ENCODE peak calls at places on chromosomes 5 and 9, in eight cellular contexts. K is pancreas, V is left lung, U is spleen, B is RWPE2, A is fibroblast of lung, T is IMR-90, N is endothelial cell of umbilical vein. Q is an unnamed sample.

GRCh38 chr5:173457482-173457881 is 129.3 kb upstream of the STC2 start:
- DNase-seq in K (no peak), V (no peak), U (no peak), B (no peak), A (no peak), T (no peak), N (no peak), Q (no peak)

GRCh38 chr9:99011161-99011709 is 67.5 kb downstream of the COL15A1 start:
- DNase-seq in K (no peak), V (no peak), U (no peak), B (no peak), A (peak; percentile 49), T (peak; percentile 48), N (no peak), Q (no peak)

GRCh38 chr5:147216552-147217154 is 18.2 kb upstream of the STK32A start:
- DNase-seq in K (no peak), V (no peak), U (no peak), B (no peak), A (peak; percentile 16), T (no peak), N (no peak), Q (no peak)

GRCh38 chr5:58481066-58481676 is 10.1 kb upstream of the GAPT start:
- DNase-seq in K (no peak), V (no peak), U (no peak), B (no peak), A (no peak), T (no peak), N (no peak), Q (no peak)

GRCh38 chr5:139061274-139061673 is 136.9 kb downstream of the SIL1 start:
- DNase-seq in K (peak; percentile 56), V (no peak), U (no peak), B (no peak), A (peak; percentile 42), T (peak; percentile 64), N (peak; percentile 48), Q (peak; percentile 45)

GRCh38 chr5:67942451-67942830 is 273.1 kb upstream of the PIK3R1 start:
- DNase-seq in K (no peak), V (no peak), U (no peak), B (no peak), A (no peak), T (no peak), N (no peak), Q (no peak)

GRCh38 chr5:154084255-154084654 is 45.5 kb downstream of the MFAP3 start:
- DNase-seq in K (no peak), V (no peak), U (no peak), B (no peak), A (no peak), T (no peak), N (no peak), Q (no peak)

GRCh38 chr9:133127340-133127981 is 6.4 kb upstream of the RALGDS start:
- DNase-seq in K (peak; percentile 90), V (peak; percentile 82), U (no peak), B (no peak), A (no peak), T (no peak), N (no peak), Q (peak; percentile 65)

GRCh38 chr9:21589344-21590056 is 107.4 kb upstream of the IFNE start:
- DNase-seq in K (no peak), V (no peak), U (no peak), B (no peak), A (no peak), T (no peak), N (no peak), Q (no peak)

GRCh38 chr5:140342287-140342686 is 4.1 kb downstream of the HBEGF start:
- DNase-seq in K (no peak), V (no peak), U (peak; percentile 72), B (no peak), A (no peak), T (no peak), N (no peak), Q (no peak)

GRCh38 chr5:132751444-132751843 is 4.2 kb downstream of the CCNI2 start:
- DNase-seq in K (no peak), V (no peak), U (no peak), B (no peak), A (peak; percentile 77), T (peak; percentile 69), N (no peak), Q (no peak)

GRCh38 chr5:18761801-18762200 is 1127.5 kb downstream of the TAF11L14 start:
- DNase-seq in K (no peak), V (no peak), U (no peak), B (no peak), A (no peak), T (no peak), N (no peak), Q (no peak)

GRCh38 chr5:74767579-74767913 is 497 bp downstream of the NSA2 start:
- DNase-seq in K (no peak), V (no peak), U (no peak), B (no peak), A (peak; percentile 59), T (peak; percentile 42), N (no peak), Q (no peak)

GRCh38 chr9:69107801-69108200 is 66.3 kb upstream of the TJP2 start:
- DNase-seq in K (no peak), V (no peak), U (no peak), B (no peak), A (peak; percentile 57), T (no peak), N (no peak), Q (no peak)

GRCh38 chr5:40217509-40217908 is 462.2 kb upstream of the PTGER4 start:
- DNase-seq in K (no peak), V (no peak), U (no peak), B (no peak), A (no peak), T (no peak), N (no peak), Q (no peak)

GRCh38 chr9:107123389-107123788 is 159.7 kb upstream of the RAD23B start:
- DNase-seq in K (no peak), V (no peak), U (no peak), B (no peak), A (no peak), T (no peak), N (no peak), Q (no peak)

GRCh38 chr5:124697482-124697881 is 49.0 kb downstream of the ZNF608 start:
- DNase-seq in K (no peak), V (no peak), U (no peak), B (no peak), A (no peak), T (no peak), N (no peak), Q (no peak)
- H3K4me1 ChIP-seq in K (peaks cover 10% of the 10 kb centered on the region), V (peaks cover 30% of the 10 kb centered on the region), U (no peaks in the 10 kb centered on the region), B (no peaks in the 10 kb centered on the region), A (peaks cover 25% of the 10 kb centered on the region), T (peaks cover 4% of the 10 kb centered on the region), N (no peaks in the 10 kb centered on the region), Q (no peaks in the 10 kb centered on the region)

GRCh38 chr9:132007371-132007701 is 72.3 kb downstream of the MED27 start:
- DNase-seq in K (no peak), V (no peak), U (no peak), B (no peak), A (no peak), T (no peak), N (no peak), Q (no peak)
- H3K27ac ChIP-seq in K (no peak overlapping the region), V (no peak overlapping the region), U (no peak overlapping the region), B (peak overlapping the region; percentile 65), A (no peak overlapping the region), T (no peak overlapping the region), N (no peak overlapping the region), Q (no peak overlapping the region)

GRCh38 chr9:113580041-113580953 is 116.8 kb downstream of the RGS3 start:
- DNase-seq in K (peak; percentile 95), V (peak; percentile 98), U (peak; percentile 97), B (no peak), A (no peak), T (peak; percentile 35), N (peak; percentile 70), Q (peak; percentile 34)

GRCh38 chr9:113578279-113578865 is 114.8 kb downstream of the RGS3 start:
- DNase-seq in K (no peak), V (peak; percentile 49), U (peak; percentile 82), B (no peak), A (no peak), T (no peak), N (no peak), Q (no peak)

GRCh38 chr9:113580954-113581311 is 117.4 kb downstream of the RGS3 start:
- DNase-seq in K (no peak), V (no peak), U (no peak), B (no peak), A (no peak), T (no peak), N (no peak), Q (no peak)

GRCh38 chr9:113578877-113579269 is 115.3 kb downstream of the RGS3 start:
- DNase-seq in K (no peak), V (peak; percentile 91), U (peak; percentile 96), B (peak; percentile 86), A (peak; percentile 88), T (peak; percentile 97), N (peak; percentile 49), Q (no peak)

DNA sequence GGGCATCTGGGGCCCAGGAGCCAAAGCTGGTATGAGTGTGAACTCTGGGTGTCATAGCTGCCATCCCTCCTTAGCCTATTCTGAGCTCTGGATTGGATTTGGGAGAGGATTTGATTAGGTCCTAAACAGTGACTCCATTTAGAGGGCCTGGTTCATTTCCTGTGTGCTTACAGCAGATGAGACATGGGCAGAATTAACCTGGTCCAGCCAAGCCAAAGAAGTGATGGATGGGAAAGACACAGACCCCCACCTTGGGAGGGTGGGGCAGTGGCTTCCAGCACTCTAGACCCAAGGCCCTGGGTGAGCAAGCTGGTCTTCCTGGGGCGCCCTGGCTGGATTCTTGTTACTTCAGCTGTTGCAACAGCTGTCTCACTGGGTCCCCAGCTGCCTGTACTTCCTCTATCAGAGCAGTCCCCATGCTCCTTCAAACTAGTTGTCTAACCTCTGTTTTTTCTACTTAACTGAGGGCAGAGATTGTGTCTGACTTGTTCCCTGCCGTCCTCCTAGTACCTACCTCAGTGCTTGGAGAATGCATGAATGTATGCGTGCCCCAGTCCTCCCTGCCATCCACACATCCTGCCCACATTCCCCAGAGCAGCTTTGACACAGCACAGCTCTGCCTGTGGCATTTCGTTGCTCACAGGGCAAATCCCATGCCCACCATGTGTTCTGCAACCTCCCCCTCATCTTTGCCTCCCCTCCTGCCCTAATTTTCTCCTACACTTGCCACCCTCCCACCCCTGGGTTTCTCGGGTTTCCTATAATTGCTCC is 115.9 kb downstream of the RGS3 start:
- DNase-seq in K (no peak), V (peak; percentile 87), U (peak; percentile 93), B (no peak), A (no peak), T (peak; percentile 60), N (no peak), Q (no peak)
- H3K4me1 ChIP-seq in K (peaks cover 47% of the 10 kb centered on the region), V (peaks cover 41% of the 10 kb centered on the region), U (peaks cover 59% of the 10 kb centered on the region), B (peaks cover 63% of the 10 kb centered on the region), A (peaks cover 40% of the 10 kb centered on the region), T (peaks cover 42% of the 10 kb centered on the region), N (peaks cover 48% of the 10 kb centered on the region), Q (peaks cover 8% of the 10 kb centered on the region)

DNA sequence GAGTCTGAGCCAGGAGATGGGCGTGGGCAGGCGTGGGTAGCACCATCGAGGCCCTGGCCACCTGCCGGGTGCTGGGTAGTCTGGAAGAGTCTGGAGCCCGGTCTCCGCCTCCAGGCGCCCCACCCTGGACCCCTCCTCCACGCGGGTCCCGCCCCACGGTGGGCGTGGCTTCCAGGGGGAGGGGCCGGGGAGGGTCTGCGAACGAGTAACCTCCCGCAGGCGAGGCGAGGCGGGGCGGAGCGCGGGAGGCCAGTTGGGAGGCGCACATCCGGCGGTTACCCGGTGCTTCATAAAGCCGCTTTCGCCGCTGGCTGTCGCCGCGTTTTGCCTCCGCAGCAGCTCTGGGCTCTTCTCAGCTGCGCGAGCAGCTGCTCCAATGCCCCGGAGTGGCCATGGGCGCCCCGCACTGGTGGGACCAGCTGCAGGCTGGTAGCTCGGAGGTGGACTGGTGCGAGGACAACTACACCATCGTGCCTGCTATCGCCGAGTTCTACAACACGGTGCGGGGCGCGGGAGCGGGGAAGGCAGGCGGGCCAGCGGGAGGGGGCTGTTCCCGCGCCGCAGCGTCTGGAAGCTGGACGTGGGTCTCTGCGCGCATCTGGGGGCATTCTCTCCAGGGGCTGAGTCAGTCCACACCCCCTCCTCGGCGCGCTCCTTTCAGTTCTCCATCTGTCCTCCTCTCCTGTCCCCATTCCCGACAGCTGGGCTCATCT is at the start of gene ACER2:
- DNase-seq in K (peak; percentile 95), V (peak; percentile 98), U (peak; percentile 99), B (peak; percentile 90), A (peak; percentile 83), T (peak; percentile 84), N (peak; percentile 95), Q (peak; percentile 97)
- H3K27ac ChIP-seq in K (peak within 1 kb of the TSS; percentile 87), V (peak within 1 kb of the TSS; percentile 80), U (peak within 1 kb of the TSS; percentile 83), B (no peak within 1 kb of the TSS), A (no peak within 1 kb of the TSS), T (peak within 1 kb of the TSS; percentile 44), N (peak within 1 kb of the TSS; percentile 19), Q (peak within 1 kb of the TSS; percentile 77)

Q was measured in uterus.